ENCODE peak calls at places on chromosomes 11 and 22, in ten cellular contexts. N is hypothalamus; U is heart right ventricle; M is mesendoderm; S is HL-60; T is pulmonary artery endothelial cell; E is Calu3; V is HEK293T; D is NCI-H345; L is stimulated activated CD8-positive, alpha-beta memory T cell treated with anti-CD3 and anti-CD28 coated beads, Interleukin-12 subunit alpha, Interleukin-12 subunit beta, amount 100 ng/mL, for 4 hours. I is an unnamed sample.

GRCh38 chr11:128505449-128506058 is 81.8 kb downstream of the ETS1 start:
- DNase-seq in N (no peak), U (no peak), M (no peak), S (no peak), T (no peak), E (no peak), V (no peak), D (no peak), L (no peak), I (no peak)

GRCh38 chr11:108062336-108062735 is 53.6 kb downstream of the CUL5 start:
- DNase-seq in N (no peak), U (no peak), M (no peak), S (no peak), T (no peak), E (no peak), V (no peak), D (no peak), L (no peak), I (no peak)

GRCh38 chr11:94597896-94598295 is 30.7 kb downstream of the PIWIL4 start:
- DNase-seq in N (no peak), U (no peak), M (no peak), S (no peak), T (no peak), E (no peak), V (peak), D (no peak), L (no peak), I (no peak)

GRCh38 chr11:86672007-86672621 is at the start of gene ME3:
- DNase-seq in N (peak), U (peak), M (peak), S (peak), T (no peak), E (peak), V (no peak), D (peak), L (peak), I (peak)

GRCh38 chr22:31340765-31341247 is 5.3 kb downstream of the PATZ1 start:
- DNase-seq in N (no peak), U (no peak), M (no peak), S (peak), T (no peak), E (no peak), V (no peak), D (no peak), L (no peak), I (no peak)

GRCh38 chr22:40469181-40469580 is 98.8 kb downstream of the SGSM3 start:
- DNase-seq in N (no peak), U (no peak), M (peak), S (no peak), T (no peak), E (no peak), V (no peak), D (no peak), L (no peak), I (no peak)

GRCh38 chr22:38135133-38135706 is 24.7 kb upstream of the BAIAP2L2 start:
- DNase-seq in N (no peak), U (no peak), M (no peak), S (peak), T (peak), E (peak), V (no peak), D (no peak), L (no peak), I (no peak)

GRCh38 chr11:93591247-93591898 is 48.2 kb upstream of the SMCO4 start:
- DNase-seq in N (no peak), U (no peak), M (peak), S (no peak), T (no peak), E (peak), V (no peak), D (no peak), L (no peak), I (no peak)

GRCh38 chr11:6307879-6308278 is 12.4 kb downstream of the CAVIN3 start:
- DNase-seq in N (no peak), U (no peak), M (no peak), S (no peak), T (no peak), E (no peak), V (no peak), D (no peak), L (no peak), I (no peak)

GRCh38 chr11:47270331-47271271 is 668 bp downstream of the MADD start:
- DNase-seq in N (peak), U (no peak), M (peak), S (no peak), T (no peak), E (no peak), V (peak), D (peak), L (no peak), I (no peak)

GRCh38 chr22:32775957-32776356 is 25.5 kb upstream of the TIMP3 start:
- DNase-seq in N (no peak), U (no peak), M (peak), S (no peak), T (no peak), E (no peak), V (no peak), D (no peak), L (no peak), I (no peak)

GRCh38 chr11:1073851-1074243 is 827 bp upstream of the MUC2 start:
- DNase-seq in N (no peak), U (no peak), M (no peak), S (no peak), T (no peak), E (no peak), V (no peak), D (no peak), L (no peak), I (no peak)

GRCh38 chr22:29037340-29037932 is 24.2 kb downstream of the C22orf31 start:
- DNase-seq in N (no peak), U (no peak), M (no peak), S (no peak), T (no peak), E (no peak), V (no peak), D (peak), L (no peak), I (no peak)

GRCh38 chr11:60498853-60499252 is 6.3 kb downstream of the MS4A12 start:
- DNase-seq in N (no peak), U (no peak), M (no peak), S (no peak), T (no peak), E (no peak), V (no peak), D (no peak), L (no peak), I (peak)

GRCh38 chr11:1573077-1573846 is 1.2 kb upstream of the DUSP8 start:
- DNase-seq in N (peak), U (no peak), M (no peak), S (no peak), T (no peak), E (peak), V (no peak), D (peak), L (no peak), I (no peak)

I was measured in stimulated activated naive B cell treated with anti-CD40 and anti-IgM and Interleukin-4, amounts not matched to agents 10 μg/mL and 1 μg/mL and 100 μg/mL, for 72 hours.